ENCODE peak calls at places on chromosomes 6 and 20, in seven cellular contexts. W, G, U, Q, V, N and E are unnamed samples.

GRCh38 chr6:103872219-103872618 is 987.5 kb downstream of the HACE1 start:
- DNase-seq in W (no peak), G (no peak), U (no peak), Q (no peak), V (no peak), N (no peak), E (no peak)

GRCh38 chr6:145546265-145546664 is 189.1 kb downstream of the EPM2A start:
- DNase-seq in W (no peak), G (no peak), U (no peak), Q (no peak), V (no peak), N (no peak), E (no peak)

GRCh38 chr6:28693751-28694443 is 168.2 kb downstream of the GPX5 start:
- DNase-seq in W (peak; percentile 33), G (no peak), U (no peak), Q (no peak), V (no peak), N (no peak), E (no peak)

GRCh38 chr20:40563296-40563950 is 125.6 kb downstream of the MAFB start:
- DNase-seq in W (no peak), G (no peak), U (peak; percentile 86), Q (no peak), V (no peak), N (no peak), E (no peak)

GRCh38 chr20:6006603-6006949 is 47.3 kb downstream of the LRRN4 start:
- DNase-seq in W (no peak), G (no peak), U (no peak), Q (no peak), V (no peak), N (no peak), E (no peak)

GRCh38 chr6:144746902-144747469 is 461.9 kb downstream of the UTRN start:
- DNase-seq in W (no peak), G (no peak), U (no peak), Q (no peak), V (no peak), N (no peak), E (no peak)

GRCh38 chr6:26420607-26421235 is 18.6 kb downstream of the BTN3A1 start:
- DNase-seq in W (peak; percentile 27), G (no peak), U (peak; percentile 44), Q (peak; percentile 51), V (no peak), N (peak; percentile 47), E (no peak)

GRCh38 chr20:31845300-31845863 is at the start of gene FOXS1:
- DNase-seq in W (peak; percentile 65), G (no peak), U (no peak), Q (no peak), V (no peak), N (no peak), E (no peak)